ENCODE peak calls at places on chromosomes 7 and 10, in five cellular contexts. F, P, U, I and K are unnamed samples.

GRCh38 chr7:129169171-129169643 is 19.2 kb upstream of the SMO start:
- DNase-seq in I (peak; percentile 58), P (peak; percentile 35), F (peak; percentile 60), U (no peak), K (no peak)

GRCh38 chr7:151378496-151379192 is 31.2 kb downstream of the WDR86 start:
- DNase-seq in P (no peak), F (no peak), U (no peak), I (no peak), K (no peak)

GRCh38 chr10:43249151-43249961 is 17.5 kb downstream of the RASGEF1A start:
- DNase-seq in F (no peak), I (no peak), P (no peak), U (no peak), K (no peak)

GRCh38 chr7:114819629-114820362 is 102.1 kb upstream of the MDFIC start:
- DNase-seq in U (peak; percentile 95), I (no peak), F (peak; percentile 96), P (peak; percentile 34), K (no peak)

GRCh38 chr10:131107970-131108369 is 203.6 kb downstream of the TCERG1L start:
- DNase-seq in U (no peak), P (no peak), I (no peak), F (no peak), K (no peak)

GRCh38 chr10:63515002-63515763 is 6.0 kb upstream of the REEP3 start:
- DNase-seq in U (no peak), P (no peak), I (no peak), F (peak; percentile 76), K (no peak)

GRCh38 chr7:114466911-114467310 is 52.3 kb downstream of the FOXP2 start:
- DNase-seq in P (no peak), F (no peak), U (no peak), I (no peak), K (no peak)

GRCh38 chr7:40199076-40199802 is 64.4 kb downstream of the SUGCT start:
- DNase-seq in P (no peak), I (no peak), F (peak; percentile 85), U (peak; percentile 70), K (no peak)

GRCh38 chr10:8187171-8187666 is 132.7 kb downstream of the GATA3 start:
- DNase-seq in F (peak; percentile 23), I (no peak), P (no peak), U (no peak), K (no peak)

GRCh38 chr10:85280014-85280413 is 951.6 kb downstream of the CCSER2 start:
- DNase-seq in U (no peak), F (no peak), I (no peak), P (no peak), K (no peak)

GRCh38 chr10:64313967-64314366 is 792.8 kb downstream of the REEP3 start:
- DNase-seq in U (no peak), I (no peak), F (no peak), P (no peak), K (no peak)

GRCh38 chr10:58994226-58995057 is 182.0 kb upstream of the PHYHIPL start:
- DNase-seq in I (no peak), U (no peak), P (no peak), F (no peak), K (no peak)

GRCh38 chr7:46259947-46260346 is 338.9 kb upstream of the IGFBP3 start:
- DNase-seq in I (no peak), U (no peak), P (no peak), F (no peak), K (no peak)

GRCh38 chr7:137440434-137440830 is 96.9 kb upstream of the PTN start:
- DNase-seq in F (no peak), I (no peak), U (no peak), P (no peak), K (no peak)

GRCh38 chr10:122561212-122561611 is 658 bp downstream of the DMBT1 start:
- DNase-seq in P (no peak), U (no peak), F (no peak), I (no peak), K (peak; percentile 12)

GRCh38 chr10:61342817-61343572 is 110.2 kb downstream of the TMEM26 start:
- DNase-seq in F (no peak), U (no peak), I (no peak), P (no peak), K (no peak)

GRCh38 chr7:122303522-122303970 is 1.0 kb downstream of the FEZF1 start:
- DNase-seq in F (no peak), I (no peak), P (no peak), U (no peak), K (no peak)

GRCh38 chr10:28326516-28327493 is 23.9 kb upstream of the MPP7 start:
- DNase-seq in I (no peak), P (peak; percentile 9), F (peak; percentile 46), U (no peak), K (peak; percentile 89)

GRCh38 chr10:128147669-128148068 is 21.4 kb upstream of the MKI67 start:
- DNase-seq in I (no peak), U (peak; percentile 44), F (peak; percentile 93), P (no peak), K (no peak)

GRCh38 chr10:30788307-30788706 is 158.8 kb upstream of the LYZL2 start:
- DNase-seq in I (no peak), F (peak; percentile 37), P (no peak), U (no peak), K (no peak)

GRCh38 chr7:102988088-102988487 is 75.3 kb downstream of the LRRC17 start:
- DNase-seq in P (no peak), F (no peak), I (no peak), U (no peak), K (no peak)

GRCh38 chr10:125911990-125912389 is 15.6 kb downstream of the FANK1 start:
- DNase-seq in I (no peak), P (no peak), U (no peak), F (no peak), K (no peak)

GRCh38 chr10:72692057-72692891 is at the start of gene MCU:
- DNase-seq in F (peak; percentile 96), P (peak; percentile 92), I (peak; percentile 94), U (peak; percentile 62), K (peak; percentile 98)

GRCh38 chr7:2172311-2173183 is 60.2 kb downstream of the MAD1L1 start:
- DNase-seq in F (peak; percentile 96), P (no peak), U (peak; percentile 33), I (no peak), K (no peak)

GRCh38 chr7:130333832-130334231 is 10.8 kb upstream of the CPA5 start:
- DNase-seq in P (no peak), U (no peak), I (no peak), F (no peak), K (no peak)

GRCh38 chr10:6871128-6871527 is 291.1 kb upstream of the PRKCQ start:
- DNase-seq in P (no peak), U (no peak), I (no peak), F (no peak), K (no peak)

GRCh38 chr10:61452655-61453641 is at the start of gene TMEM26:
- DNase-seq in I (peak; percentile 23), F (peak; percentile 51), P (no peak), U (no peak), K (peak; percentile 66)

DNA sequence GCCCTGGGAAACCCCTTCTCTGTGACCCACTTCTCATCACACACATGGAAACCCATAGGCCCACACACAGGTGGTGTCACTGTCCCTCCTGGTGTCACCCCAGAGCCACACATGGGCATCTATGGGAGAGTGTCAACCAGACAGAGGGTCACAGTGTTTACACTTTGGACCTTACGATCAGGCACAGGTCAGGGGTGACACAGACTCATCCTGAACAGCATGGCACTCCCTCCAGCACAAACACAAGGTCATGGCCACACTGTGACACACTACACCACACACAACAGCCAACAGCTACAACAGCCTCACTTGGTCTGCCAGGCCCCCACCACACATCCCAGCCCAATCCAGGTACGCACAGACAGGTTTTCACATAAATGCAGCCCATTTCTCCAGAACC is 6.2 kb downstream of the TLX1 start:
- DNase-seq in U (no peak), F (no peak), I (no peak), P (no peak), K (no peak)
- TF ChIP-seq CTCF in U (no peak), F (no peak), I (no peak), P (no peak), K (no peak)

GRCh38 chr10:77350711-77351119 is 286.9 kb downstream of the KCNMA1 start:
- DNase-seq in U (peak; percentile 94), F (peak; percentile 97), I (no peak), P (peak; percentile 12), K (peak; percentile 41)
- TF ChIP-seq CTCF in U (peak; percentile 42), F (peak; percentile 7), I (no peak), P (no peak), K (peak; percentile 5)

GRCh38 chr10:12348870-12349627 is at the start of gene CAMK1D:
- DNase-seq in F (peak; percentile 70), U (no peak), P (peak; percentile 57), I (peak; percentile 88), K (peak; percentile 33)
- TF ChIP-seq CTCF in F (no peak), U (peak; percentile 16), P (peak; percentile 71), I (peak; percentile 23), K (peak; percentile 50)

DNA sequence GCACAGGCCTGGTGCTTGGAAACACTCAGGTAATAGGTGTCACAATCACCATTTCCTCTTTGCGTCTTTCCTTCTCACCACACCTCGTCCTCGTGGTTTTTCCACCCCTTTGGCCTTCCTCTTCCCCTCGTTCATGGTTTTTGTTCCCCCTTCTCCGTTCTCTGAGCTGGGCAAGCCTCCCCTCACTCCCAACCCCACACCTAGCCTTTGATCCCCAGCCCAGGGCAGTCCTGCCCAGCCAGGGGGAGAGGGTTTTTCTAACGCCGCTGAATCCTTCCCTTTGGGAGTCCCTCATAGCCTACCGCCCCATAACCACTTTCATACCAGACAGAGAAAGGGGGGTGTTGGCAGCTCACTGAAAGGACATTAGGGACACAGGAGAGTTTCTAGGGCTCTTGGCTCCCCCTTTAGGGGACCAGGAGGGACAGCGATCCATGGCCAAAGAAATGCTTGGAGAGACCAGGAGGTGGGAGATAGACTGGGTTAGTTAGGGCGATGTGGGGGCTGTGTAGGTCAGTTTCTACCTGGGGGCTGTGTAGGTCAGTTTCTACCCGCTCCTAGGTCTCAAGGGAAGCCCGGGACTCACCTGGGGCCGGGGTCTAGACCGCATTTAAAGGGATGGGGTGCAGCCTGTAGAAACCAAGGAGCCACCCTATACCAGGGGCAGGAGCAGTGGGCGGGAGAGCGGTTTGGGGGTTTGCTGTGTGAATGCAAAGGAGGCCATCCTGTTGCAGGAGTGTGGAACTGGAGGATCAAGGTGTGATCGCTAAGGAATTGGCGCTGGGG is 1.4 kb downstream of the EPHB4 start:
- DNase-seq in I (no peak), P (no peak), F (peak; percentile 48), U (no peak), K (no peak)
- TF ChIP-seq CTCF in I (no peak), P (no peak), F (peak; percentile 40), U (peak; percentile 58), K (no peak)

GRCh38 chr7:33921216-33921938 is 16.0 kb downstream of the BMPER start:
- DNase-seq in U (no peak), P (peak; percentile 51), F (peak; percentile 54), I (no peak), K (no peak)

GRCh38 chr7:33918401-33919120 is 13.2 kb downstream of the BMPER start:
- DNase-seq in F (no peak), P (no peak), I (no peak), U (no peak), K (no peak)

GRCh38 chr7:33926535-33926934 is 21.2 kb downstream of the BMPER start:
- DNase-seq in U (no peak), P (no peak), I (no peak), F (no peak), K (no peak)

GRCh38 chr7:33922820-33923219 is 17.5 kb downstream of the BMPER start:
- DNase-seq in I (no peak), U (no peak), F (no peak), P (peak; percentile 69), K (no peak)

GRCh38 chr7:33923440-33924229 is 18.3 kb downstream of the BMPER start:
- DNase-seq in F (no peak), I (no peak), U (no peak), P (no peak), K (no peak)
- TF ChIP-seq CTCF in F (no peak), I (no peak), U (no peak), P (no peak), K (no peak)